ENCODE peak calls at places on chromosomes 11 and 22, in five cellular contexts. One of them, this sample, is unnamed.

GRCh38 chr11:124917115-124917637 is 1.9 kb upstream of the HEPN1 start:
- DNase-seq in A549: no peak
- DNase-seq in IMR-90: peak
- DNase-seq in HepG2: peak
- DNase-seq in K562: no peak
- DNase-seq in this sample: no peak

GRCh38 chr11:71282581-71283351 is 30.4 kb upstream of the SHANK2 start:
- DNase-seq in A549: no peak
- DNase-seq in IMR-90: no peak
- DNase-seq in HepG2: peak
- DNase-seq in K562: no peak
- DNase-seq in this sample: no peak

GRCh38 chr11:87351671-87352070 is 313.9 kb downstream of the TMEM135 start:
- DNase-seq in A549: no peak
- DNase-seq in IMR-90: no peak
- DNase-seq in HepG2: no peak
- DNase-seq in K562: no peak
- DNase-seq in this sample: no peak

GRCh38 chr11:132088551-132088950 is 718.1 kb downstream of the NTM start:
- DNase-seq in A549: no peak
- DNase-seq in IMR-90: no peak
- DNase-seq in HepG2: no peak
- DNase-seq in K562: no peak
- DNase-seq in this sample: no peak

GRCh38 chr11:32334822-32335221 is 100.5 kb downstream of the WT1 start:
- DNase-seq in A549: peak
- DNase-seq in IMR-90: no peak
- DNase-seq in HepG2: peak
- DNase-seq in K562: peak
- DNase-seq in this sample: no peak

GRCh38 chr11:704799-705645 is 1.0 kb upstream of the EPS8L2 start:
- DNase-seq in A549: peak
- DNase-seq in IMR-90: no peak
- DNase-seq in HepG2: peak
- DNase-seq in K562: no peak
- DNase-seq in this sample: no peak

GRCh38 chr11:71267807-71268421 is 15.5 kb upstream of the SHANK2 start:
- DNase-seq in A549: no peak
- DNase-seq in IMR-90: no peak
- DNase-seq in HepG2: no peak
- DNase-seq in K562: no peak
- DNase-seq in this sample: no peak

GRCh38 chr11:113119074-113119473 is 157.9 kb downstream of the NCAM1 start:
- DNase-seq in A549: no peak
- DNase-seq in IMR-90: no peak
- DNase-seq in HepG2: no peak
- DNase-seq in K562: no peak
- DNase-seq in this sample: no peak

GRCh38 chr22:30602049-30602448 is 4.9 kb upstream of the TCN2 start:
- DNase-seq in A549: no peak
- DNase-seq in IMR-90: peak
- DNase-seq in HepG2: peak
- DNase-seq in K562: no peak
- DNase-seq in this sample: no peak

GRCh38 chr11:14267861-14268635 is 90.9 kb downstream of the RRAS2 start:
- DNase-seq in A549: no peak
- DNase-seq in IMR-90: no peak
- DNase-seq in HepG2: no peak
- DNase-seq in K562: no peak
- DNase-seq in this sample: no peak

GRCh38 chr11:77515063-77515462 is 41.2 kb upstream of the PAK1 start:
- DNase-seq in A549: no peak
- DNase-seq in IMR-90: no peak
- DNase-seq in HepG2: no peak
- DNase-seq in K562: no peak
- DNase-seq in this sample: no peak

GRCh38 chr11:15688351-15688792 is 573.6 kb downstream of the INSC start:
- DNase-seq in A549: no peak
- DNase-seq in IMR-90: peak
- DNase-seq in HepG2: no peak
- DNase-seq in K562: no peak
- DNase-seq in this sample: no peak

GRCh38 chr11:11618973-11619435 is 2.8 kb downstream of the GALNT18 start:
- DNase-seq in A549: peak
- DNase-seq in IMR-90: no peak
- DNase-seq in HepG2: peak
- DNase-seq in K562: no peak
- DNase-seq in this sample: no peak

GRCh38 chr11:116958246-116958645 is 120.8 kb upstream of the APOA1 start:
- DNase-seq in A549: no peak
- DNase-seq in IMR-90: no peak
- DNase-seq in HepG2: no peak
- DNase-seq in K562: no peak
- DNase-seq in this sample: no peak

GRCh38 chr22:19766235-19766505 is 5.6 kb downstream of the TBX1 start:
- DNase-seq in A549: no peak
- DNase-seq in IMR-90: no peak
- DNase-seq in HepG2: no peak
- DNase-seq in K562: no peak
- DNase-seq in this sample: no peak

GRCh38 chr11:125061237-125061636 is 1.9 kb upstream of the SLC37A2 start:
- DNase-seq in A549: no peak
- DNase-seq in IMR-90: no peak
- DNase-seq in HepG2: peak
- DNase-seq in K562: no peak
- DNase-seq in this sample: peak

GRCh38 chr11:80593981-80594380 is 1153.2 kb upstream of the TENM4 start:
- DNase-seq in A549: no peak
- DNase-seq in IMR-90: peak
- DNase-seq in HepG2: peak
- DNase-seq in K562: no peak
- DNase-seq in this sample: no peak

GRCh38 chr22:25235547-25236290 is 16.3 kb downstream of the CRYBB2 start:
- DNase-seq in A549: peak
- DNase-seq in IMR-90: peak
- DNase-seq in HepG2: peak
- DNase-seq in K562: peak
- DNase-seq in this sample: peak

GRCh38 chr11:34050967-34051348 is 573 bp upstream of the CAPRIN1 start:
- DNase-seq in A549: no peak
- DNase-seq in IMR-90: peak
- DNase-seq in HepG2: peak
- DNase-seq in K562: no peak
- DNase-seq in this sample: peak

GRCh38 chr11:12399355-12399754 is 22.0 kb downstream of the PARVA start:
- DNase-seq in A549: no peak
- DNase-seq in IMR-90: peak
- DNase-seq in HepG2: no peak
- DNase-seq in K562: no peak
- DNase-seq in this sample: no peak

GRCh38 chr11:21564095-21564494 is 628.8 kb upstream of the ANO5 start:
- DNase-seq in A549: no peak
- DNase-seq in IMR-90: no peak
- DNase-seq in HepG2: no peak
- DNase-seq in K562: no peak
- DNase-seq in this sample: no peak

GRCh38 chr11:21567628-21568290 is 625.1 kb upstream of the ANO5 start:
- DNase-seq in A549: no peak
- DNase-seq in IMR-90: no peak
- DNase-seq in HepG2: no peak
- DNase-seq in K562: no peak
- DNase-seq in this sample: no peak

GRCh38 chr11:21565283-21565682 is 627.6 kb upstream of the ANO5 start:
- DNase-seq in A549: no peak
- DNase-seq in IMR-90: no peak
- DNase-seq in HepG2: no peak
- DNase-seq in K562: no peak
- DNase-seq in this sample: no peak

GRCh38 chr11:21566521-21567100 is 626.3 kb upstream of the ANO5 start:
- DNase-seq in A549: no peak
- DNase-seq in IMR-90: no peak
- DNase-seq in HepG2: no peak
- DNase-seq in K562: no peak
- DNase-seq in this sample: no peak

DNA sequence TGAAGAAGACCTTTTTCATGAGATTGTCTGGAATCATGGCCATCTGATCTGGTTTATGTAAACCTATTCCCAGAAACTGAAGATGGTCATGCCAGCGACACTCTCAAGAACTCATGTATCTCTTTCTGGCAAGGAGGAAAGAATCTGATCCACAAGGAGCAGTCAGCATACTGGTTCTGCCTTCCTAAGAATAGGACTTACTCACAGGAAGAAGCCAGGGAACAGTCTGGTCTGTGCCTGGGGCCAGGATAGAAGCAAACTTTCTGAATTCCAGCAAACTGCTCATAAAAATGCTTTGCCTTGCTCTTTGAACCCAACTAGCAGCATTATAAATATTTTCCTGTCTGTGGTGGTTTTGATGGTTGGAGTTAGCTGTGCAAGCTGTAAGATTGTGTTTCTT is 628.1 kb upstream of the ANO5 start:
- DNase-seq in A549: no peak
- DNase-seq in IMR-90: no peak
- DNase-seq in HepG2: no peak
- DNase-seq in K562: no peak
- DNase-seq in this sample: no peak
- TF ChIP-seq BHLHE40 in A549: no peak
- TF ChIP-seq BHLHE40 in IMR-90: no peak
- TF ChIP-seq BHLHE40 in HepG2: no peak
- TF ChIP-seq BHLHE40 in K562: no peak
- TF ChIP-seq BHLHE40 in this sample: no peak

GRCh38 chr11:65291613-65292012 is 23.1 kb upstream of the CDC42EP2 start:
- DNase-seq in A549: no peak
- DNase-seq in IMR-90: peak
- DNase-seq in HepG2: peak
- DNase-seq in K562: no peak
- DNase-seq in this sample: no peak

GRCh38 chr11:65288706-65289536 is 25.7 kb upstream of the CDC42EP2 start:
- DNase-seq in A549: no peak
- DNase-seq in IMR-90: no peak
- DNase-seq in HepG2: no peak
- DNase-seq in K562: no peak
- DNase-seq in this sample: no peak

GRCh38 chr11:65287601-65288000 is 25.8 kb downstream of the POLA2 start:
- DNase-seq in A549: no peak
- DNase-seq in IMR-90: peak
- DNase-seq in HepG2: no peak
- DNase-seq in K562: no peak
- DNase-seq in this sample: no peak

GRCh38 chr11:65292866-65293265 is 21.8 kb upstream of the CDC42EP2 start:
- DNase-seq in A549: no peak
- DNase-seq in IMR-90: no peak
- DNase-seq in HepG2: no peak
- DNase-seq in K562: no peak
- DNase-seq in this sample: no peak

GRCh38 chr11:65290448-65291165 is 24.1 kb upstream of the CDC42EP2 start:
- DNase-seq in A549: no peak
- DNase-seq in IMR-90: peak
- DNase-seq in HepG2: no peak
- DNase-seq in K562: peak
- DNase-seq in this sample: no peak
- TF ChIP-seq BHLHE40 in A549: no peak
- TF ChIP-seq BHLHE40 in IMR-90: peak
- TF ChIP-seq BHLHE40 in HepG2: no peak
- TF ChIP-seq BHLHE40 in K562: no peak
- TF ChIP-seq BHLHE40 in this sample: no peak

DNA sequence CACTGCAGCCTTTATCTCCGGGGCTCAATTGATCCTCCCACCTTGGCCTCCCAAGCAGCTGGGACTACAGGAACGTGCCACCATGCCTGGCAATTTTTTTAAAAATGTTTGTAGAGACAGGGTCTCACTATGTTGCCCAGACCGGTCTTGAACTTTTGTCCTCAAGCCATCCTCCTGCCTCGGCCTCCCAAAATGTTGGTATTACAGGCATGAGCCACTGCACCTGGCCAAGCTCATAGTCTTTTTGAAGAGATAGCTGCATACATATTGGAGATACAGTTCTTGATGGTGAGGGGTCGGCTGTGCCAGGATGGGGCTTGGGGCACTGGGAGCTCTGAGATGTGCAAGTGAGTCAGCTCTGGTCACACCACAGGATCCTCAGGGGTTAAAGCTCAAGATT is 53.2 kb downstream of the CHRDL2 start:
- DNase-seq in A549: no peak
- DNase-seq in IMR-90: no peak
- DNase-seq in HepG2: no peak
- DNase-seq in K562: no peak
- DNase-seq in this sample: no peak
- TF ChIP-seq BHLHE40 in A549: no peak
- TF ChIP-seq BHLHE40 in IMR-90: no peak
- TF ChIP-seq BHLHE40 in HepG2: no peak
- TF ChIP-seq BHLHE40 in K562: no peak
- TF ChIP-seq BHLHE40 in this sample: no peak

GRCh38 chr11:10118830-10119229 is 175.2 kb downstream of the SBF2 start:
- DNase-seq in A549: no peak
- DNase-seq in IMR-90: no peak
- DNase-seq in HepG2: no peak
- DNase-seq in K562: no peak
- DNase-seq in this sample: no peak

GRCh38 chr11:10125522-10126133 is 168.4 kb downstream of the SBF2 start:
- DNase-seq in A549: no peak
- DNase-seq in IMR-90: peak
- DNase-seq in HepG2: no peak
- DNase-seq in K562: no peak
- DNase-seq in this sample: no peak

GRCh38 chr11:10116588-10116987 is 177.4 kb downstream of the SBF2 start:
- DNase-seq in A549: no peak
- DNase-seq in IMR-90: no peak
- DNase-seq in HepG2: no peak
- DNase-seq in K562: no peak
- DNase-seq in this sample: no peak

GRCh38 chr11:10117709-10118341 is 176.2 kb downstream of the SBF2 start:
- DNase-seq in A549: no peak
- DNase-seq in IMR-90: peak
- DNase-seq in HepG2: peak
- DNase-seq in K562: no peak
- DNase-seq in this sample: no peak

DNA sequence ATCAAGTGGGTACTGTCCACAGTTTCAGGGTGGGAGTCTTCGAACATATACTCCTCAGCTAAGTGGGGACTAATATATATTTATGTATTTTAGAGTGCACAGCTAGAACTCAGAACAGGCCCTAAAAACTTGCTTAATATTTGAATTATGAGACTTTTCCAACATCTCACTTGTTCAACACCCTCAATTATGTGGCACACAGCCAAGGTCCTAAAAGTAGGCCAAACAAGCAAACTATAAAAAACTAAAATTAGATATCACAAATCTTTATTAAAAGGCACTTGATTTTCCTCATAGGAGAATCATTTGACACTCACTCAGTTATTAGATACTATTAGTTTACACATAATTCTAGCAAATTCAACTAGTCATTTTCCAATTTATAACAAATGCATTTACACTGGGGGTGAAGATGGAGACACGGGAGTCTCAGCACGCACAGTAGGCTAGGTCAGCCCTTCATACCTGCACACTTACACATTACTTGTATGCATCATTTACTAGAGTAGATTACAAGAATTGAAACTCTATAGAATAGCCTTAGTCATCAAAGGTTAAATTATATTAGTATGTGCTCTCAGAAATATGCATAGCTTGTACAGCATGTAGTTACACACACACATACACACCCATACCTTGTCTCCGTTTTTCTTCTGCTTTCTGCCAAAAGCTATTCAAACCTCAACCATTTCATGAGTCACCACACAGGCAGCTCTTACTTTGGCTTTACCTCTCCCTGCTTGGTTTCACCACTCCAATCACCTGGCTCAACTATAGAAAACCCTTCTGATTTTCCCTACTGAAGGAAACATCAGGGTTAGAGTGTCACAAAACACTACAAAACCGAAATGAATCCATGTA is 171.5 kb downstream of the SBF2 start:
- DNase-seq in A549: peak
- DNase-seq in IMR-90: peak
- DNase-seq in HepG2: no peak
- DNase-seq in K562: no peak
- DNase-seq in this sample: no peak
- TF ChIP-seq BHLHE40 in A549: no peak
- TF ChIP-seq BHLHE40 in IMR-90: no peak
- TF ChIP-seq BHLHE40 in HepG2: no peak
- TF ChIP-seq BHLHE40 in K562: no peak
- TF ChIP-seq BHLHE40 in this sample: no peak

This sample was measured in HEK293T.